ENCODE peak calls at places on chromosomes 1 and 21, in six cellular contexts. One of them, this sample, is unnamed.
A peak's percentile ranks its signal among the peaks of the same experiment; 100 is the strongest.

GRCh38 chr1:244084763-244085162 is 33.7 kb downstream of the ZBTB18 start:
- DNase-seq in M059J: no peak
- DNase-seq in activated CD4-positive, alpha-beta T cell treated with anti-CD3 and anti-CD28 coated beads, Interleukin-2, amount 10 ng/mL, durations not matched to agents 7 days and 5 days: no peak
- DNase-seq in HFFc6: no peak
- DNase-seq in ecto neural progenitor cell: no peak
- DNase-seq in head of caudate nucleus: no peak
- DNase-seq in this sample: no peak

GRCh38 chr1:34113887-34114286 is 51.1 kb downstream of the CSMD2 start:
- DNase-seq in M059J: peak; percentile 33
- DNase-seq in activated CD4-positive, alpha-beta T cell treated with anti-CD3 and anti-CD28 coated beads, Interleukin-2, amount 10 ng/mL, durations not matched to agents 7 days and 5 days: no peak
- DNase-seq in HFFc6: peak; percentile 30
- DNase-seq in ecto neural progenitor cell: no peak
- DNase-seq in head of caudate nucleus: peak; percentile 43
- DNase-seq in this sample: no peak

GRCh38 chr1:31881698-31882000 is 56.5 kb downstream of the PTP4A2 start:
- DNase-seq in M059J: no peak
- DNase-seq in activated CD4-positive, alpha-beta T cell treated with anti-CD3 and anti-CD28 coated beads, Interleukin-2, amount 10 ng/mL, durations not matched to agents 7 days and 5 days: no peak
- DNase-seq in HFFc6: no peak
- DNase-seq in ecto neural progenitor cell: no peak
- DNase-seq in head of caudate nucleus: no peak
- DNase-seq in this sample: no peak

GRCh38 chr1:197319631-197320030 is 51.6 kb downstream of the CRB1 start:
- DNase-seq in M059J: peak; percentile 59
- DNase-seq in activated CD4-positive, alpha-beta T cell treated with anti-CD3 and anti-CD28 coated beads, Interleukin-2, amount 10 ng/mL, durations not matched to agents 7 days and 5 days: no peak
- DNase-seq in HFFc6: no peak
- DNase-seq in ecto neural progenitor cell: no peak
- DNase-seq in head of caudate nucleus: no peak
- DNase-seq in this sample: no peak

GRCh38 chr1:160090760-160091159 is 7.7 kb downstream of the IGSF8 start:
- DNase-seq in M059J: no peak
- DNase-seq in activated CD4-positive, alpha-beta T cell treated with anti-CD3 and anti-CD28 coated beads, Interleukin-2, amount 10 ng/mL, durations not matched to agents 7 days and 5 days: no peak
- DNase-seq in HFFc6: no peak
- DNase-seq in ecto neural progenitor cell: no peak
- DNase-seq in head of caudate nucleus: no peak
- DNase-seq in this sample: no peak

GRCh38 chr1:164823486-164824279 is 264.7 kb downstream of the PBX1 start:
- DNase-seq in M059J: peak; percentile 2
- DNase-seq in activated CD4-positive, alpha-beta T cell treated with anti-CD3 and anti-CD28 coated beads, Interleukin-2, amount 10 ng/mL, durations not matched to agents 7 days and 5 days: no peak
- DNase-seq in HFFc6: peak; percentile 3
- DNase-seq in ecto neural progenitor cell: no peak
- DNase-seq in head of caudate nucleus: no peak
- DNase-seq in this sample: no peak

GRCh38 chr1:207892764-207893163 is 18.2 kb downstream of the CD34 start:
- DNase-seq in M059J: no peak
- DNase-seq in activated CD4-positive, alpha-beta T cell treated with anti-CD3 and anti-CD28 coated beads, Interleukin-2, amount 10 ng/mL, durations not matched to agents 7 days and 5 days: no peak
- DNase-seq in HFFc6: no peak
- DNase-seq in ecto neural progenitor cell: peak; percentile 13
- DNase-seq in head of caudate nucleus: peak; percentile 44
- DNase-seq in this sample: no peak

GRCh38 chr1:45607407-45608074 is 16.3 kb downstream of the CCDC17 start:
- DNase-seq in M059J: no peak
- DNase-seq in activated CD4-positive, alpha-beta T cell treated with anti-CD3 and anti-CD28 coated beads, Interleukin-2, amount 10 ng/mL, durations not matched to agents 7 days and 5 days: no peak
- DNase-seq in HFFc6: no peak
- DNase-seq in ecto neural progenitor cell: no peak
- DNase-seq in head of caudate nucleus: no peak
- DNase-seq in this sample: no peak

GRCh38 chr1:18789246-18789645 is 70.2 kb downstream of the TAS1R2 start:
- DNase-seq in M059J: no peak
- DNase-seq in activated CD4-positive, alpha-beta T cell treated with anti-CD3 and anti-CD28 coated beads, Interleukin-2, amount 10 ng/mL, durations not matched to agents 7 days and 5 days: no peak
- DNase-seq in HFFc6: no peak
- DNase-seq in ecto neural progenitor cell: no peak
- DNase-seq in head of caudate nucleus: no peak
- DNase-seq in this sample: no peak

GRCh38 chr1:41447995-41448770 is 36.3 kb downstream of the EDN2 start:
- DNase-seq in M059J: peak; percentile 72
- DNase-seq in activated CD4-positive, alpha-beta T cell treated with anti-CD3 and anti-CD28 coated beads, Interleukin-2, amount 10 ng/mL, durations not matched to agents 7 days and 5 days: no peak
- DNase-seq in HFFc6: peak; percentile 18
- DNase-seq in ecto neural progenitor cell: no peak
- DNase-seq in head of caudate nucleus: no peak
- DNase-seq in this sample: no peak

GRCh38 chr1:66152034-66152433 is 359.3 kb downstream of the PDE4B start:
- DNase-seq in M059J: no peak
- DNase-seq in activated CD4-positive, alpha-beta T cell treated with anti-CD3 and anti-CD28 coated beads, Interleukin-2, amount 10 ng/mL, durations not matched to agents 7 days and 5 days: no peak
- DNase-seq in HFFc6: no peak
- DNase-seq in ecto neural progenitor cell: no peak
- DNase-seq in head of caudate nucleus: no peak
- DNase-seq in this sample: no peak

GRCh38 chr21:41827951-41828883 is 50.9 kb downstream of the PRDM15 start:
- DNase-seq in M059J: peak; percentile 23
- DNase-seq in activated CD4-positive, alpha-beta T cell treated with anti-CD3 and anti-CD28 coated beads, Interleukin-2, amount 10 ng/mL, durations not matched to agents 7 days and 5 days: no peak
- DNase-seq in HFFc6: no peak
- DNase-seq in ecto neural progenitor cell: no peak
- DNase-seq in head of caudate nucleus: no peak
- DNase-seq in this sample: no peak

GRCh38 chr1:106944721-106945120 is 111.8 kb upstream of the PRMT6 start:
- DNase-seq in M059J: no peak
- DNase-seq in activated CD4-positive, alpha-beta T cell treated with anti-CD3 and anti-CD28 coated beads, Interleukin-2, amount 10 ng/mL, durations not matched to agents 7 days and 5 days: no peak
- DNase-seq in HFFc6: no peak
- DNase-seq in ecto neural progenitor cell: no peak
- DNase-seq in head of caudate nucleus: no peak
- DNase-seq in this sample: no peak

GRCh38 chr1:223269006-223269405 is 95.0 kb downstream of the SUSD4 start:
- DNase-seq in M059J: no peak
- DNase-seq in activated CD4-positive, alpha-beta T cell treated with anti-CD3 and anti-CD28 coated beads, Interleukin-2, amount 10 ng/mL, durations not matched to agents 7 days and 5 days: no peak
- DNase-seq in HFFc6: no peak
- DNase-seq in ecto neural progenitor cell: no peak
- DNase-seq in head of caudate nucleus: no peak
- DNase-seq in this sample: no peak

GRCh38 chr1:58432813-58433668 is 113.5 kb downstream of the OMA1 start:
- DNase-seq in M059J: peak; percentile 99
- DNase-seq in activated CD4-positive, alpha-beta T cell treated with anti-CD3 and anti-CD28 coated beads, Interleukin-2, amount 10 ng/mL, durations not matched to agents 7 days and 5 days: no peak
- DNase-seq in HFFc6: peak; percentile 92
- DNase-seq in ecto neural progenitor cell: peak; percentile 86
- DNase-seq in head of caudate nucleus: peak; percentile 73
- DNase-seq in this sample: no peak

GRCh38 chr21:44982558-44983244 is 42.9 kb downstream of the SLX9 start:
- DNase-seq in M059J: peak; percentile 16
- DNase-seq in activated CD4-positive, alpha-beta T cell treated with anti-CD3 and anti-CD28 coated beads, Interleukin-2, amount 10 ng/mL, durations not matched to agents 7 days and 5 days: no peak
- DNase-seq in HFFc6: peak; percentile 7
- DNase-seq in ecto neural progenitor cell: no peak
- DNase-seq in head of caudate nucleus: no peak
- DNase-seq in this sample: no peak

GRCh38 chr1:67570473-67571143 is 114.4 kb upstream of the GADD45A start:
- DNase-seq in M059J: peak; percentile 99
- DNase-seq in activated CD4-positive, alpha-beta T cell treated with anti-CD3 and anti-CD28 coated beads, Interleukin-2, amount 10 ng/mL, durations not matched to agents 7 days and 5 days: no peak
- DNase-seq in HFFc6: peak; percentile 92
- DNase-seq in ecto neural progenitor cell: no peak
- DNase-seq in head of caudate nucleus: no peak
- DNase-seq in this sample: no peak

GRCh38 chr1:108071601-108072000 is 106.6 kb upstream of the VAV3 start:
- DNase-seq in M059J: no peak
- DNase-seq in activated CD4-positive, alpha-beta T cell treated with anti-CD3 and anti-CD28 coated beads, Interleukin-2, amount 10 ng/mL, durations not matched to agents 7 days and 5 days: no peak
- DNase-seq in HFFc6: no peak
- DNase-seq in ecto neural progenitor cell: no peak
- DNase-seq in head of caudate nucleus: no peak
- DNase-seq in this sample: no peak

GRCh38 chr1:11052839-11053757 is 6.1 kb upstream of the MASP2 start:
- DNase-seq in M059J: no peak
- DNase-seq in activated CD4-positive, alpha-beta T cell treated with anti-CD3 and anti-CD28 coated beads, Interleukin-2, amount 10 ng/mL, durations not matched to agents 7 days and 5 days: no peak
- DNase-seq in HFFc6: no peak
- DNase-seq in ecto neural progenitor cell: no peak
- DNase-seq in head of caudate nucleus: no peak
- DNase-seq in this sample: no peak

GRCh38 chr1:237448042-237448441 is 406.1 kb downstream of the RYR2 start:
- DNase-seq in M059J: no peak
- DNase-seq in activated CD4-positive, alpha-beta T cell treated with anti-CD3 and anti-CD28 coated beads, Interleukin-2, amount 10 ng/mL, durations not matched to agents 7 days and 5 days: no peak
- DNase-seq in HFFc6: no peak
- DNase-seq in ecto neural progenitor cell: no peak
- DNase-seq in head of caudate nucleus: no peak
- DNase-seq in this sample: no peak

GRCh38 chr1:221631551-221631950 is 110.3 kb downstream of the DUSP10 start:
- DNase-seq in M059J: no peak
- DNase-seq in activated CD4-positive, alpha-beta T cell treated with anti-CD3 and anti-CD28 coated beads, Interleukin-2, amount 10 ng/mL, durations not matched to agents 7 days and 5 days: no peak
- DNase-seq in HFFc6: no peak
- DNase-seq in ecto neural progenitor cell: no peak
- DNase-seq in head of caudate nucleus: no peak
- DNase-seq in this sample: no peak

GRCh38 chr1:227885648-227886502 is 61.9 kb downstream of the WNT9A start:
- DNase-seq in M059J: peak; percentile 63
- DNase-seq in activated CD4-positive, alpha-beta T cell treated with anti-CD3 and anti-CD28 coated beads, Interleukin-2, amount 10 ng/mL, durations not matched to agents 7 days and 5 days: no peak
- DNase-seq in HFFc6: peak; percentile 29
- DNase-seq in ecto neural progenitor cell: peak; percentile 60
- DNase-seq in head of caudate nucleus: peak; percentile 40
- DNase-seq in this sample: no peak

GRCh38 chr1:218546314-218546713 is 201.2 kb downstream of the TGFB2 start:
- DNase-seq in M059J: peak; percentile 42
- DNase-seq in activated CD4-positive, alpha-beta T cell treated with anti-CD3 and anti-CD28 coated beads, Interleukin-2, amount 10 ng/mL, durations not matched to agents 7 days and 5 days: no peak
- DNase-seq in HFFc6: peak; percentile 23
- DNase-seq in ecto neural progenitor cell: no peak
- DNase-seq in head of caudate nucleus: no peak
- DNase-seq in this sample: no peak

GRCh38 chr1:110047463-110047862 is 13.0 kb downstream of the STRIP1 start:
- DNase-seq in M059J: no peak
- DNase-seq in activated CD4-positive, alpha-beta T cell treated with anti-CD3 and anti-CD28 coated beads, Interleukin-2, amount 10 ng/mL, durations not matched to agents 7 days and 5 days: no peak
- DNase-seq in HFFc6: no peak
- DNase-seq in ecto neural progenitor cell: no peak
- DNase-seq in head of caudate nucleus: no peak
- DNase-seq in this sample: no peak

GRCh38 chr1:150881331-150882070 is 5.1 kb upstream of the ARNT start:
- DNase-seq in M059J: peak; percentile 62
- DNase-seq in activated CD4-positive, alpha-beta T cell treated with anti-CD3 and anti-CD28 coated beads, Interleukin-2, amount 10 ng/mL, durations not matched to agents 7 days and 5 days: no peak
- DNase-seq in HFFc6: peak; percentile 90
- DNase-seq in ecto neural progenitor cell: no peak
- DNase-seq in head of caudate nucleus: no peak
- DNase-seq in this sample: no peak

GRCh38 chr1:63888984-63889383 is 115.2 kb downstream of the ROR1 start:
- DNase-seq in M059J: peak; percentile 61
- DNase-seq in activated CD4-positive, alpha-beta T cell treated with anti-CD3 and anti-CD28 coated beads, Interleukin-2, amount 10 ng/mL, durations not matched to agents 7 days and 5 days: no peak
- DNase-seq in HFFc6: peak; percentile 95
- DNase-seq in ecto neural progenitor cell: no peak
- DNase-seq in head of caudate nucleus: no peak
- DNase-seq in this sample: no peak

GRCh38 chr1:84000954-84001495 is 2.1 kb upstream of the TTLL7 start:
- DNase-seq in M059J: no peak
- DNase-seq in activated CD4-positive, alpha-beta T cell treated with anti-CD3 and anti-CD28 coated beads, Interleukin-2, amount 10 ng/mL, durations not matched to agents 7 days and 5 days: no peak
- DNase-seq in HFFc6: no peak
- DNase-seq in ecto neural progenitor cell: no peak
- DNase-seq in head of caudate nucleus: peak; percentile 59
- DNase-seq in this sample: no peak

GRCh38 chr1:29243863-29244185 is 7.5 kb downstream of the PTPRU start:
- DNase-seq in M059J: peak; percentile 84
- DNase-seq in activated CD4-positive, alpha-beta T cell treated with anti-CD3 and anti-CD28 coated beads, Interleukin-2, amount 10 ng/mL, durations not matched to agents 7 days and 5 days: no peak
- DNase-seq in HFFc6: peak; percentile 68
- DNase-seq in ecto neural progenitor cell: no peak
- DNase-seq in head of caudate nucleus: no peak
- DNase-seq in this sample: no peak

GRCh38 chr1:155974208-155975165 is 3.9 kb downstream of the ARHGEF2 start:
- DNase-seq in M059J: no peak
- DNase-seq in activated CD4-positive, alpha-beta T cell treated with anti-CD3 and anti-CD28 coated beads, Interleukin-2, amount 10 ng/mL, durations not matched to agents 7 days and 5 days: no peak
- DNase-seq in HFFc6: no peak
- DNase-seq in ecto neural progenitor cell: no peak
- DNase-seq in head of caudate nucleus: peak; percentile 94
- DNase-seq in this sample: peak; percentile 54

GRCh38 chr1:211653329-211653728 is 22.1 kb downstream of the NEK2 start:
- DNase-seq in M059J: peak; percentile 32
- DNase-seq in activated CD4-positive, alpha-beta T cell treated with anti-CD3 and anti-CD28 coated beads, Interleukin-2, amount 10 ng/mL, durations not matched to agents 7 days and 5 days: no peak
- DNase-seq in HFFc6: no peak
- DNase-seq in ecto neural progenitor cell: no peak
- DNase-seq in head of caudate nucleus: no peak
- DNase-seq in this sample: no peak

This sample was measured in hypothalamus.